ENCODE peak calls at places on chromosomes 12 and 14, in ten cellular contexts. One of them, this sample, is unnamed.

GRCh38 chr12:98592825-98593322 is 612 bp upstream of the SLC25A3 start:
- DNase-seq in germinal center: no peak
- DNase-seq in GDM1: no peak
- DNase-seq in activated CD8-positive, alpha-beta memory T cell treated with anti-CD3 and anti-CD28 coated beads for 1 hour: no peak
- DNase-seq in posterior cingulate gyrus: no peak
- DNase-seq in aorta: no peak
- DNase-seq in RWPE1: peak
- DNase-seq in AG09309: no peak
- DNase-seq in AG10803: no peak
- DNase-seq in NAMALWA: no peak
- DNase-seq in this sample: peak

GRCh38 chr14:64508215-64508776 is 3.7 kb downstream of the ZBTB1 start:
- DNase-seq in germinal center: peak
- DNase-seq in activated CD8-positive, alpha-beta memory T cell treated with anti-CD3 and anti-CD28 coated beads for 1 hour: no peak
- DNase-seq in AG09309: no peak
- DNase-seq in GDM1: no peak
- DNase-seq in aorta: no peak
- DNase-seq in AG10803: no peak
- DNase-seq in RWPE1: no peak
- DNase-seq in posterior cingulate gyrus: no peak
- DNase-seq in NAMALWA: peak
- DNase-seq in this sample: no peak

GRCh38 chr14:102437997-102438922 is 71.3 kb downstream of the ANKRD9 start:
- DNase-seq in aorta: peak
- DNase-seq in activated CD8-positive, alpha-beta memory T cell treated with anti-CD3 and anti-CD28 coated beads for 1 hour: peak
- DNase-seq in germinal center: peak
- DNase-seq in AG09309: peak
- DNase-seq in posterior cingulate gyrus: peak
- DNase-seq in NAMALWA: peak
- DNase-seq in RWPE1: peak
- DNase-seq in AG10803: peak
- DNase-seq in GDM1: peak
- DNase-seq in this sample: peak

GRCh38 chr12:131458931-131459575 is 251.8 kb upstream of the SFSWAP start:
- DNase-seq in AG10803: no peak
- DNase-seq in NAMALWA: no peak
- DNase-seq in germinal center: no peak
- DNase-seq in RWPE1: no peak
- DNase-seq in activated CD8-positive, alpha-beta memory T cell treated with anti-CD3 and anti-CD28 coated beads for 1 hour: no peak
- DNase-seq in posterior cingulate gyrus: no peak
- DNase-seq in aorta: no peak
- DNase-seq in GDM1: no peak
- DNase-seq in AG09309: no peak
- DNase-seq in this sample: no peak

GRCh38 chr12:49026678-49027480 is 8.3 kb upstream of the PRKAG1 start:
- DNase-seq in activated CD8-positive, alpha-beta memory T cell treated with anti-CD3 and anti-CD28 coated beads for 1 hour: no peak
- DNase-seq in AG09309: no peak
- DNase-seq in NAMALWA: no peak
- DNase-seq in GDM1: no peak
- DNase-seq in posterior cingulate gyrus: no peak
- DNase-seq in RWPE1: no peak
- DNase-seq in AG10803: no peak
- DNase-seq in germinal center: no peak
- DNase-seq in aorta: peak
- DNase-seq in this sample: no peak

GRCh38 chr12:48510111-48510510 is 15.3 kb upstream of the OR8S1 start:
- DNase-seq in NAMALWA: no peak
- DNase-seq in aorta: no peak
- DNase-seq in posterior cingulate gyrus: no peak
- DNase-seq in RWPE1: no peak
- DNase-seq in GDM1: no peak
- DNase-seq in germinal center: no peak
- DNase-seq in AG10803: no peak
- DNase-seq in activated CD8-positive, alpha-beta memory T cell treated with anti-CD3 and anti-CD28 coated beads for 1 hour: no peak
- DNase-seq in AG09309: no peak
- DNase-seq in this sample: no peak

GRCh38 chr12:46617167-46617566 is 208.6 kb downstream of the SLC38A4 start:
- DNase-seq in aorta: no peak
- DNase-seq in posterior cingulate gyrus: no peak
- DNase-seq in AG10803: peak
- DNase-seq in GDM1: no peak
- DNase-seq in AG09309: peak
- DNase-seq in NAMALWA: no peak
- DNase-seq in RWPE1: no peak
- DNase-seq in germinal center: no peak
- DNase-seq in activated CD8-positive, alpha-beta memory T cell treated with anti-CD3 and anti-CD28 coated beads for 1 hour: no peak
- DNase-seq in this sample: peak

GRCh38 chr12:91640021-91640420 is 457.4 kb upstream of the DCN start:
- DNase-seq in NAMALWA: no peak
- DNase-seq in aorta: no peak
- DNase-seq in AG10803: no peak
- DNase-seq in GDM1: no peak
- DNase-seq in activated CD8-positive, alpha-beta memory T cell treated with anti-CD3 and anti-CD28 coated beads for 1 hour: no peak
- DNase-seq in RWPE1: no peak
- DNase-seq in AG09309: no peak
- DNase-seq in germinal center: no peak
- DNase-seq in posterior cingulate gyrus: no peak
- DNase-seq in this sample: no peak

GRCh38 chr14:23307687-23308644 is 1.3 kb downstream of the BCL2L2 start:
- DNase-seq in posterior cingulate gyrus: no peak
- DNase-seq in AG09309: no peak
- DNase-seq in GDM1: no peak
- DNase-seq in aorta: no peak
- DNase-seq in NAMALWA: no peak
- DNase-seq in AG10803: no peak
- DNase-seq in germinal center: no peak
- DNase-seq in activated CD8-positive, alpha-beta memory T cell treated with anti-CD3 and anti-CD28 coated beads for 1 hour: no peak
- DNase-seq in RWPE1: peak
- DNase-seq in this sample: peak

GRCh38 chr12:109740694-109741245 is 27.1 kb downstream of the FAM222A start:
- DNase-seq in posterior cingulate gyrus: no peak
- DNase-seq in RWPE1: no peak
- DNase-seq in activated CD8-positive, alpha-beta memory T cell treated with anti-CD3 and anti-CD28 coated beads for 1 hour: no peak
- DNase-seq in NAMALWA: no peak
- DNase-seq in GDM1: no peak
- DNase-seq in AG10803: no peak
- DNase-seq in germinal center: no peak
- DNase-seq in AG09309: no peak
- DNase-seq in aorta: peak
- DNase-seq in this sample: no peak